ENCODE peak calls at places on chromosomes 13 and 19, in seven cellular contexts. One of them, this sample, is unnamed.
A peak's percentile ranks its signal among the peaks of the same experiment; 100 is the strongest.

GRCh38 chr13:110306340-110306959 is 507 bp downstream of the COL4A1 start:
- DNase-seq in tibial nerve: no peak
- DNase-seq in astrocyte: no peak
- DNase-seq in heart right ventricle: no peak
- DNase-seq in spleen: no peak
- DNase-seq in A549: no peak
- DNase-seq in pancreas: no peak
- DNase-seq in this sample: peak; percentile 26

GRCh38 chr13:70310720-70311119 is 202.5 kb upstream of the KLHL1 start:
- DNase-seq in tibial nerve: no peak
- DNase-seq in astrocyte: peak; percentile 2
- DNase-seq in heart right ventricle: no peak
- DNase-seq in spleen: no peak
- DNase-seq in A549: peak; percentile 23
- DNase-seq in pancreas: peak; percentile 37
- DNase-seq in this sample: peak; percentile 9

GRCh38 chr13:43787998-43788397 is 1.2 kb upstream of the ENOX1 start:
- DNase-seq in tibial nerve: no peak
- DNase-seq in astrocyte: peak; percentile 18
- DNase-seq in heart right ventricle: no peak
- DNase-seq in spleen: no peak
- DNase-seq in A549: peak; percentile 51
- DNase-seq in pancreas: peak; percentile 17
- DNase-seq in this sample: no peak

GRCh38 chr13:45328661-45329105 is 12.3 kb downstream of the TPT1 start:
- DNase-seq in tibial nerve: no peak
- DNase-seq in astrocyte: peak; percentile 92
- DNase-seq in heart right ventricle: no peak
- DNase-seq in spleen: no peak
- DNase-seq in A549: no peak
- DNase-seq in pancreas: no peak
- DNase-seq in this sample: no peak

GRCh38 chr19:50230379-50231351 is 27.2 kb downstream of the MYH14 start:
- DNase-seq in tibial nerve: no peak
- DNase-seq in astrocyte: no peak
- DNase-seq in heart right ventricle: peak; percentile 37
- DNase-seq in spleen: no peak
- DNase-seq in A549: no peak
- DNase-seq in pancreas: no peak
- DNase-seq in this sample: no peak

GRCh38 chr13:73741111-73741510 is 393.1 kb downstream of the KLF12 start:
- DNase-seq in tibial nerve: no peak
- DNase-seq in astrocyte: no peak
- DNase-seq in heart right ventricle: no peak
- DNase-seq in spleen: no peak
- DNase-seq in A549: no peak
- DNase-seq in pancreas: no peak
- DNase-seq in this sample: no peak

GRCh38 chr19:17938092-17938845 is 5.5 kb downstream of the CCDC124 start:
- DNase-seq in tibial nerve: peak; percentile 54
- DNase-seq in astrocyte: peak; percentile 71
- DNase-seq in heart right ventricle: peak; percentile 76
- DNase-seq in spleen: peak; percentile 94
- DNase-seq in A549: peak; percentile 76
- DNase-seq in pancreas: peak; percentile 81
- DNase-seq in this sample: peak; percentile 68

GRCh38 chr19:35935911-35936737 is at the start of gene LRFN3:
- DNase-seq in tibial nerve: peak; percentile 38
- DNase-seq in astrocyte: peak; percentile 52
- DNase-seq in heart right ventricle: peak; percentile 78
- DNase-seq in spleen: peak; percentile 87
- DNase-seq in A549: peak; percentile 88
- DNase-seq in pancreas: peak; percentile 55
- DNase-seq in this sample: peak; percentile 47

GRCh38 chr13:45207319-45207718 is 6.5 kb upstream of the KCTD4 start:
- DNase-seq in tibial nerve: no peak
- DNase-seq in astrocyte: no peak
- DNase-seq in heart right ventricle: no peak
- DNase-seq in spleen: no peak
- DNase-seq in A549: no peak
- DNase-seq in pancreas: no peak
- DNase-seq in this sample: peak; percentile 26

GRCh38 chr19:5321851-5322681 is 18.5 kb downstream of the PTPRS start:
- DNase-seq in tibial nerve: no peak
- DNase-seq in astrocyte: no peak
- DNase-seq in heart right ventricle: no peak
- DNase-seq in spleen: peak; percentile 84
- DNase-seq in A549: no peak
- DNase-seq in pancreas: no peak
- DNase-seq in this sample: no peak

GRCh38 chr19:41307954-41308449 is 2.0 kb upstream of the CCDC97 start:
- DNase-seq in tibial nerve: no peak
- DNase-seq in astrocyte: no peak
- DNase-seq in heart right ventricle: no peak
- DNase-seq in spleen: no peak
- DNase-seq in A549: no peak
- DNase-seq in pancreas: no peak
- DNase-seq in this sample: no peak

GRCh38 chr13:18946738-18947137 is 234.9 kb downstream of the TUBA3C start:
- DNase-seq in tibial nerve: no peak
- DNase-seq in astrocyte: no peak
- DNase-seq in heart right ventricle: no peak
- DNase-seq in spleen: peak; percentile 70
- DNase-seq in A549: no peak
- DNase-seq in pancreas: no peak
- DNase-seq in this sample: no peak

GRCh38 chr13:43303040-43303729 is 279.8 kb downstream of the DNAJC15 start:
- DNase-seq in tibial nerve: no peak
- DNase-seq in astrocyte: peak; percentile 42
- DNase-seq in heart right ventricle: peak; percentile 57
- DNase-seq in spleen: no peak
- DNase-seq in A549: peak; percentile 48
- DNase-seq in pancreas: peak; percentile 71
- DNase-seq in this sample: no peak

GRCh38 chr19:11821474-11821873 is 7.4 kb downstream of the ZNF440 start:
- DNase-seq in tibial nerve: no peak
- DNase-seq in astrocyte: peak; percentile 14
- DNase-seq in heart right ventricle: no peak
- DNase-seq in spleen: no peak
- DNase-seq in A549: no peak
- DNase-seq in pancreas: no peak
- DNase-seq in this sample: no peak

GRCh38 chr13:47484564-47484963 is 516.5 kb downstream of the SUCLA2 start:
- DNase-seq in tibial nerve: no peak
- DNase-seq in astrocyte: peak; percentile 88
- DNase-seq in heart right ventricle: no peak
- DNase-seq in spleen: no peak
- DNase-seq in A549: no peak
- DNase-seq in pancreas: no peak
- DNase-seq in this sample: peak; percentile 67

GRCh38 chr19:15249912-15250634 is 17.8 kb upstream of the EPHX3 start:
- DNase-seq in tibial nerve: no peak
- DNase-seq in astrocyte: peak; percentile 88
- DNase-seq in heart right ventricle: peak; percentile 75
- DNase-seq in spleen: no peak
- DNase-seq in A549: peak; percentile 69
- DNase-seq in pancreas: peak; percentile 44
- DNase-seq in this sample: peak; percentile 54

GRCh38 chr19:34925278-34925855 is 1.3 kb upstream of the ZNF30 start:
- DNase-seq in tibial nerve: no peak
- DNase-seq in astrocyte: no peak
- DNase-seq in heart right ventricle: peak; percentile 16
- DNase-seq in spleen: no peak
- DNase-seq in A549: no peak
- DNase-seq in pancreas: peak; percentile 24
- DNase-seq in this sample: no peak

GRCh38 chr19:7682175-7682855 is 1.7 kb downstream of the TRAPPC5 start:
- DNase-seq in tibial nerve: no peak
- DNase-seq in astrocyte: no peak
- DNase-seq in heart right ventricle: peak; percentile 28
- DNase-seq in spleen: peak; percentile 88
- DNase-seq in A549: no peak
- DNase-seq in pancreas: peak; percentile 28
- DNase-seq in this sample: no peak
- H3K4me1 ChIP-seq in tibial nerve: no peaks in the 10 kb centered on the region
- H3K4me1 ChIP-seq in astrocyte: peaks cover 8% of the 10 kb centered on the region
- H3K4me1 ChIP-seq in heart right ventricle: peaks cover 6% of the 10 kb centered on the region
- H3K4me1 ChIP-seq in spleen: peaks cover 48% of the 10 kb centered on the region
- H3K4me1 ChIP-seq in A549: peaks cover 10% of the 10 kb centered on the region
- H3K4me1 ChIP-seq in pancreas: no peaks in the 10 kb centered on the region
- H3K4me1 ChIP-seq in this sample: no peaks in the 10 kb centered on the region

GRCh38 chr13:97249093-97249787 is 27.1 kb downstream of the MBNL2 start:
- DNase-seq in tibial nerve: no peak
- DNase-seq in astrocyte: no peak
- DNase-seq in heart right ventricle: no peak
- DNase-seq in spleen: no peak
- DNase-seq in A549: no peak
- DNase-seq in pancreas: no peak
- DNase-seq in this sample: no peak
- H3K4me1 ChIP-seq in tibial nerve: peaks cover 4% of the 10 kb centered on the region
- H3K4me1 ChIP-seq in astrocyte: peaks cover 15% of the 10 kb centered on the region
- H3K4me1 ChIP-seq in heart right ventricle: peaks cover 7% of the 10 kb centered on the region
- H3K4me1 ChIP-seq in spleen: peaks cover 39% of the 10 kb centered on the region
- H3K4me1 ChIP-seq in A549: peaks cover 79% of the 10 kb centered on the region
- H3K4me1 ChIP-seq in pancreas: peaks cover 42% of the 10 kb centered on the region
- H3K4me1 ChIP-seq in this sample: peaks cover 23% of the 10 kb centered on the region

DNA sequence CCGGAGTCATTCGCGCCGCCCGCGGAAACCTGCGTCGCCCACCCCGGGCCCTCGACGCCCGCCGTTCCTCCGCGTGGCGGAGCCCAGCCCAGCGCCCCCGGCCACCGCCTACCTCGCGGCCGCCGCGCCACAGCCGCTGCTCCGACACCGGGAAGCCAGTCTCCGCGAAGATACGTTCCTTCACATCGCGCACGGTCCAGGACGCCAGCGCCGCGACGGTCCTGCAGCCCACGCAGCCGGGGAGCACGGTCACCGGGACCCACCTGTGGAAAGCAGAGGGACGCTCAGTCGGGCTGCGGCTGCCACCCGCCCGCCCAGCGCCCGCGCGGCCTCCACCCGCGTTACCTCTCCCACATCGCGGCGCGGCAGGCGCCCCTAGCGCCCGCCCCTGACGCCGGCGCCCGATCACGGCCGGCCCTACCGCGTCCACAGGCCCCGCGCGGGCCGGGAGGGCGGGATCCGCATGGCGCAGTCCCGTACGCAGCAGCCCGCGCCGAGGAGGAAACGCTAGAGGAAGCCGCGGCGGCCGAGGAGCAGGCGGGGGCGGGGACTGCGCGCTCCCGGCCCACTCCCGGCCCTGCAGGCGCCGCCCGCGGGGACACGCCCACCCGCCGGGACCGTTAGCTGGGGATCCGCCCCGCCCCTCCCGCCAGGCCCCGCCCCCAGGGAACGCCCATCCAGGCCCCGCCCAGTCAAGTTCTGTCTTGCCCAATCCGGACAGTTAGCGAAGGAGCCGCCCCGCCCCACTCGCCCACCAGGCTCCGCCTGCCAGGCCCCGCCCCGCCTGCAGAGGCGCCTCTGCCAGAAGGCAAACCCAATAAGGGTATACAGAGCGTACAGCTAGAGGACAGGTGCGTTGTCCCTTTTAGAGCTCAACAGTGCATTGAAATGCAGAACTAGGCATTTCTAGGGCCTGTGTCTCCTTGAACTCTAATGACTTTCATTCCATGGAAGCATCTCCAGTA is 58.2 kb downstream of the SACS start:
- DNase-seq in tibial nerve: peak; percentile 97
- DNase-seq in astrocyte: peak; percentile 77
- DNase-seq in heart right ventricle: peak; percentile 99
- DNase-seq in spleen: peak; percentile 99
- DNase-seq in A549: peak; percentile 91
- DNase-seq in pancreas: peak; percentile 97
- DNase-seq in this sample: peak; percentile 54
- H3K4me1 ChIP-seq in tibial nerve: no peaks in the 10 kb centered on the region
- H3K4me1 ChIP-seq in astrocyte: peaks cover 60% of the 10 kb centered on the region
- H3K4me1 ChIP-seq in heart right ventricle: peaks cover 7% of the 10 kb centered on the region
- H3K4me1 ChIP-seq in spleen: peaks cover 71% of the 10 kb centered on the region
- H3K4me1 ChIP-seq in A549: peaks cover 25% of the 10 kb centered on the region
- H3K4me1 ChIP-seq in pancreas: no peaks in the 10 kb centered on the region
- H3K4me1 ChIP-seq in this sample: peaks cover 32% of the 10 kb centered on the region

GRCh38 chr19:7638802-7639465 is 2.0 kb downstream of the STXBP2 start:
- DNase-seq in tibial nerve: no peak
- DNase-seq in astrocyte: no peak
- DNase-seq in heart right ventricle: no peak
- DNase-seq in spleen: no peak
- DNase-seq in A549: no peak
- DNase-seq in pancreas: no peak
- DNase-seq in this sample: no peak
- H3K4me1 ChIP-seq in tibial nerve: no peaks in the 10 kb centered on the region
- H3K4me1 ChIP-seq in astrocyte: no peaks in the 10 kb centered on the region
- H3K4me1 ChIP-seq in heart right ventricle: no peaks in the 10 kb centered on the region
- H3K4me1 ChIP-seq in spleen: peaks cover 39% of the 10 kb centered on the region
- H3K4me1 ChIP-seq in A549: no peaks in the 10 kb centered on the region
- H3K4me1 ChIP-seq in pancreas: peaks cover 4% of the 10 kb centered on the region
- H3K4me1 ChIP-seq in this sample: no peaks in the 10 kb centered on the region

GRCh38 chr19:47158879-47159509 is 28.4 kb downstream of the SAE1 start:
- DNase-seq in tibial nerve: no peak
- DNase-seq in astrocyte: peak; percentile 73
- DNase-seq in heart right ventricle: no peak
- DNase-seq in spleen: no peak
- DNase-seq in A549: no peak
- DNase-seq in pancreas: no peak
- DNase-seq in this sample: peak; percentile 62
- H3K4me1 ChIP-seq in tibial nerve: no peaks in the 10 kb centered on the region
- H3K4me1 ChIP-seq in astrocyte: peaks cover 32% of the 10 kb centered on the region
- H3K4me1 ChIP-seq in heart right ventricle: peaks cover 15% of the 10 kb centered on the region
- H3K4me1 ChIP-seq in spleen: peaks cover 89% of the 10 kb centered on the region
- H3K4me1 ChIP-seq in A549: peaks cover 29% of the 10 kb centered on the region
- H3K4me1 ChIP-seq in pancreas: no peaks in the 10 kb centered on the region
- H3K4me1 ChIP-seq in this sample: peaks cover 14% of the 10 kb centered on the region

DNA sequence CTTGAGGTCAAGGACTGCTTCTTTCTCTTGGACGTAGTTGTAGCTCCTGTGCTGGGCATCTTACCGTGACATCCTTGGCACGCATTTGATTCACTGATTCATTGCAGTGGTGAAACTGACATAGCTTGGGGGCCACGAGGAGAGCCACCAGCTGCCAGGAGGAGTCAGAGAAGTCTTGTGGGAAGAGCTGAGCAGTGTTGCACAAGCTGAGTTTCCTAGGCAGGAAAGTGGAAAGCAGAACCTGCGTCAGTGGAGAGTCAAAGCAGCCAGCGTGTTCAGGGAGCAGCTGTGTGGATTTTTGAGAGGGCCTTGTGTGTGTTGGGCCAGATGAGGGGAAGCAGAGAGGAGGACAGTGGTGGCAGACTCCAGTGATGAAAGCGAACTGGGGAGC is 5.3 kb upstream of the GPR183 start:
- DNase-seq in tibial nerve: peak; percentile 59
- DNase-seq in astrocyte: peak; percentile 94
- DNase-seq in heart right ventricle: peak; percentile 31
- DNase-seq in spleen: no peak
- DNase-seq in A549: no peak
- DNase-seq in pancreas: no peak
- DNase-seq in this sample: no peak
- H3K4me1 ChIP-seq in tibial nerve: no peaks in the 10 kb centered on the region
- H3K4me1 ChIP-seq in astrocyte: peaks cover 64% of the 10 kb centered on the region
- H3K4me1 ChIP-seq in heart right ventricle: peaks cover 5% of the 10 kb centered on the region
- H3K4me1 ChIP-seq in spleen: peaks cover 88% of the 10 kb centered on the region
- H3K4me1 ChIP-seq in A549: peaks cover 25% of the 10 kb centered on the region
- H3K4me1 ChIP-seq in pancreas: peaks cover 5% of the 10 kb centered on the region
- H3K4me1 ChIP-seq in this sample: peaks cover 7% of the 10 kb centered on the region

GRCh38 chr19:43562211-43562697 is 13.1 kb downstream of the XRCC1 start:
- DNase-seq in tibial nerve: no peak
- DNase-seq in astrocyte: no peak
- DNase-seq in heart right ventricle: no peak
- DNase-seq in spleen: no peak
- DNase-seq in A549: no peak
- DNase-seq in pancreas: no peak
- DNase-seq in this sample: no peak
- H3K4me1 ChIP-seq in tibial nerve: no peaks in the 10 kb centered on the region
- H3K4me1 ChIP-seq in astrocyte: peaks cover 11% of the 10 kb centered on the region
- H3K4me1 ChIP-seq in heart right ventricle: peaks cover 2% of the 10 kb centered on the region
- H3K4me1 ChIP-seq in spleen: peaks cover 45% of the 10 kb centered on the region
- H3K4me1 ChIP-seq in A549: peaks cover 9% of the 10 kb centered on the region
- H3K4me1 ChIP-seq in pancreas: no peaks in the 10 kb centered on the region
- H3K4me1 ChIP-seq in this sample: no peaks in the 10 kb centered on the region

This sample was measured in foreskin keratinocyte.